ENCODE peak calls at places on chromosomes 16 and 17, in eight cellular contexts. K, W, S, M, R, D, Y and G are unnamed samples.
A peak's percentile ranks its signal among the peaks of the same experiment; 100 is the strongest.

GRCh38 chr17:68734202-68734825 is 133.1 kb upstream of the FAM20A start:
- DNase-seq in R (peak; percentile 23), S (no peak), D (no peak), Y (no peak), M (no peak), K (no peak), W (no peak), G (no peak)

GRCh38 chr16:69108069-69108904 is 2.8 kb downstream of the HAS3 start:
- DNase-seq in D (no peak), K (no peak), Y (no peak), W (no peak), M (no peak), R (no peak), S (no peak), G (no peak)

GRCh38 chr17:8292639-8293395 is 2.4 kb downstream of the SLC25A35 start:
- DNase-seq in D (no peak), Y (no peak), K (no peak), R (no peak), M (no peak), W (no peak), S (no peak), G (no peak)

GRCh38 chr17:1958134-1958881 is 66.8 kb downstream of the RTN4RL1 start:
- DNase-seq in R (no peak), Y (no peak), W (no peak), S (no peak), K (no peak), M (no peak), D (no peak), G (no peak)

GRCh38 chr17:15502315-15503112 is 35.1 kb upstream of the CDRT4 start:
- DNase-seq in R (peak; percentile 94), D (peak; percentile 71), S (peak; percentile 82), Y (peak; percentile 60), W (peak; percentile 95), M (peak; percentile 17), K (peak; percentile 75), G (peak; percentile 79)

GRCh38 chr16:77298638-77299360 is 99.6 kb downstream of the SYCE1L start:
- DNase-seq in W (no peak), S (no peak), M (peak; percentile 91), Y (no peak), K (peak; percentile 98), D (no peak), R (no peak), G (no peak)

GRCh38 chr16:4217246-4218131 is 24.4 kb downstream of the SRL start:
- DNase-seq in K (no peak), R (peak; percentile 82), Y (no peak), S (no peak), M (no peak), W (no peak), D (no peak), G (peak; percentile 51)

GRCh38 chr16:66918803-66919568 is at the start of gene CDH16:
- DNase-seq in W (no peak), M (no peak), D (no peak), R (no peak), S (no peak), K (no peak), Y (no peak), G (peak; percentile 73)

GRCh38 chr16:4900036-4900435 is 36.9 kb downstream of the PPL start:
- DNase-seq in D (no peak), S (no peak), M (no peak), Y (no peak), W (no peak), K (no peak), R (no peak), G (no peak)

GRCh38 chr17:31530391-31530990 is 139.0 kb downstream of the RAB11FIP4 start:
- DNase-seq in S (no peak), K (no peak), R (peak; percentile 78), D (no peak), M (no peak), Y (no peak), W (no peak), G (no peak)

GRCh38 chr17:65750678-65751077 is 189.2 kb upstream of the AXIN2 start:
- DNase-seq in M (peak; percentile 96), D (peak; percentile 71), S (peak; percentile 28), Y (no peak), W (no peak), R (peak; percentile 86), K (peak; percentile 75), G (no peak)

GRCh38 chr16:49593423-49594040 is 219.9 kb downstream of the C16orf78 start:
- DNase-seq in D (no peak), R (peak; percentile 6), K (no peak), S (no peak), M (no peak), Y (no peak), W (no peak), G (peak; percentile 21)

GRCh38 chr16:65142276-65142675 is 20.4 kb upstream of the CDH11 start:
- DNase-seq in D (no peak), Y (no peak), W (no peak), R (no peak), K (no peak), S (no peak), M (no peak), G (no peak)

GRCh38 chr17:82752371-82753200 is 721 bp downstream of the TBCD start:
- DNase-seq in S (no peak), R (no peak), W (peak; percentile 63), K (no peak), Y (peak; percentile 57), M (no peak), D (no peak), G (peak; percentile 51)

GRCh38 chr17:58506354-58507080 is 7.9 kb downstream of the MTMR4 start:
- DNase-seq in Y (no peak), W (no peak), S (no peak), M (no peak), D (no peak), R (no peak), K (peak; percentile 36), G (no peak)

GRCh38 chr17:58504826-58505351 is 9.5 kb downstream of the MTMR4 start:
- DNase-seq in R (no peak), W (no peak), D (no peak), S (no peak), M (no peak), Y (no peak), K (no peak), G (no peak)

GRCh38 chr17:58501451-58501850 is 13.0 kb downstream of the MTMR4 start:
- DNase-seq in D (no peak), K (no peak), S (no peak), W (no peak), M (no peak), R (no peak), Y (no peak), G (no peak)

GRCh38 chr17:58507123-58507634 is 7.3 kb downstream of the MTMR4 start:
- DNase-seq in S (no peak), D (no peak), Y (no peak), M (no peak), W (no peak), K (peak; percentile 55), R (no peak), G (no peak)

DNA sequence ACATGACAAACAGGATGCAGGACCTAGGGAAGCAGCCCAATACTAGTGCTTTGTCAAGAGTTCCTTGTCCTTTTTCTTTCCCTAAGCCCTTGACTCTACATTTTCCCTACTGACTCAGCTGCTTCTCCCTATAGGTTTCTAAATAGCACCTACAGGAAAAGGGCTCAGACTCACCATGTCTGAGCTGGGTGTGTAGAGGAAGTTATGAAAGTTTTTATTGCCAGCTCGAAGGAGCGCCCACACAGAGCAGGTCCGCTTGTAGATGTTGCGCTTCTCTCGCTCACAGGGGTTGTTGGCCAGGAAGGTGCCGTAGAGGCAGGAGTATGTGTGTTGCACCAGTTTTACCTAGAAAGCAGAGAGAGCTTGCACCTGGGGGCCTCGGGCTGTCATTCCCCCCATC is 10.6 kb downstream of the MTMR4 start:
- DNase-seq in Y (no peak), R (no peak), D (no peak), K (no peak), M (no peak), S (no peak), W (no peak), G (no peak)
- H3K36me3 ChIP-seq in Y (peaks cover 84% of the 10 kb centered on the region), R (no peaks in the 10 kb centered on the region), D (peaks cover 4% of the 10 kb centered on the region), K (peaks cover 28% of the 10 kb centered on the region), M (peaks cover 16% of the 10 kb centered on the region), S (peaks cover 96% of the 10 kb centered on the region), W (no peaks in the 10 kb centered on the region), G (peaks cover 92% of the 10 kb centered on the region)

GRCh38 chr16:75402821-75403475 is 30.4 kb downstream of the CFDP1 start:
- DNase-seq in R (no peak), D (no peak), Y (peak; percentile 21), K (peak; percentile 48), W (no peak), M (peak; percentile 60), S (no peak), G (no peak)

GRCh38 chr16:75402174-75402820 is 31.0 kb downstream of the CFDP1 start:
- DNase-seq in R (no peak), W (no peak), K (peak; percentile 37), D (no peak), S (no peak), M (peak; percentile 82), Y (no peak), G (no peak)

GRCh38 chr16:75401697-75402096 is 31.6 kb downstream of the CFDP1 start:
- DNase-seq in R (no peak), W (no peak), M (no peak), K (no peak), Y (no peak), D (no peak), S (no peak), G (no peak)

DNA sequence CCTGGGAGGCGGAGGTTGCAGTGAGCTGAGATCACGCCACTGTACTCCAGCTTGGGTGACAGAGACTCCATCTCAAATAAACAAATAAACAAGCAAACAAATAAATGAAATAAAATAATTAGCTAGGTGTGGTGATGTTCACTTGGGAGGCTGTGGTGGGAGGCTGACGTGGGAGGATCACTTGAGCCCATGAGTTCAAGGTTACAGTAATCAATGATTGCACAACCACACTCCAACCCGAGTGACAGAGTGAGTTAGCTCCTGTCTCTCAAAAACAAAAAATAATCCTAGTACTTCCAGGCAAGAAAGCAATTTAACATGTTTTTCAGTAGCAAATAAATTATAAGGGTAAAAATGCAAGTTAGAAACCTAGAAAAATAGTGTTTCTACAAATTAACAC is 26.4 kb downstream of the CFDP1 start:
- DNase-seq in Y (no peak), W (no peak), M (no peak), D (no peak), K (no peak), R (no peak), S (no peak), G (no peak)
- H3K36me3 ChIP-seq in Y (peaks cover 46% of the 10 kb centered on the region), W (no peaks in the 10 kb centered on the region), M (peaks cover 1% of the 10 kb centered on the region), D (no peaks in the 10 kb centered on the region), K (peaks cover 18% of the 10 kb centered on the region), R (no peaks in the 10 kb centered on the region), S (peaks cover 29% of the 10 kb centered on the region), G (peaks cover 67% of the 10 kb centered on the region)

GRCh38 chr17:773467-774319 is 8.4 kb downstream of the GLOD4 start:
- DNase-seq in M (no peak), W (no peak), S (no peak), D (no peak), Y (no peak), K (no peak), R (no peak), G (no peak)
- H3K36me3 ChIP-seq in M (peaks cover 34% of the 10 kb centered on the region), W (peaks cover 3% of the 10 kb centered on the region), S (peaks cover 86% of the 10 kb centered on the region), D (peaks cover 4% of the 10 kb centered on the region), Y (peaks cover 92% of the 10 kb centered on the region), K (peaks cover 47% of the 10 kb centered on the region), R (no peaks in the 10 kb centered on the region), G (peaks cover 81% of the 10 kb centered on the region)

DNA sequence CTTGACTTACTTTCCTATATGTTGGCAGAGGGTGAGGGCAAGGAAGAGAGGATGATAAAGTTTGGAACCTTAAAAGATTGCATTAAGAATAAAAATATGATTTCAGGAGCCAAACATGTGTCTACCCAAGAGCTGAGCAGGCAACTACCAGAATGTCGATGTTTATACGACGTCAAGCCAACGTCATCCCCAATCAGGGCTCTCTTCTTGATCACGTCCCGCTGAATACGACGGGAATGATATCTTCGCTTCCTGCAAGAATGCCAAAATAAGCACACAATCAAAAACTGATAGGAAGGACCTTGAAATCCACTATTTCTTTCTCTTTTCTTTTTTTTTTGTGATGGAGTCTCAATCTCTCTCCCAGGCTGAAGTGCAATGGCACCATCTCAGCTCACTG is 20.1 kb upstream of the ITGAE start:
- DNase-seq in W (no peak), R (no peak), S (no peak), D (no peak), Y (no peak), M (no peak), K (no peak), G (no peak)
- H3K36me3 ChIP-seq in W (peaks cover 6% of the 10 kb centered on the region), R (no peaks in the 10 kb centered on the region), S (peaks cover 94% of the 10 kb centered on the region), D (no peaks in the 10 kb centered on the region), Y (peaks cover 79% of the 10 kb centered on the region), M (peaks cover 9% of the 10 kb centered on the region), K (peaks cover 63% of the 10 kb centered on the region), G (peaks cover 92% of the 10 kb centered on the region)